ENCODE peak calls at places on chromosome 14, in six cellular contexts. S, R, I, Z, B and C are unnamed samples.
A peak's percentile ranks its signal among the peaks of the same experiment; 100 is the strongest.

GRCh38 chr14:100486025-100486828 is 101.0 kb downstream of the BEGAIN start:
- DNase-seq in B (no peak), Z (peak; percentile 49), S (peak; percentile 89), R (peak; percentile 94), I (peak; percentile 78), C (no peak)

GRCh38 chr14:103109789-103110415 is 13.4 kb upstream of the TNFAIP2 start:
- DNase-seq in S (peak; percentile 29), I (peak; percentile 76), Z (peak; percentile 90), B (no peak), R (peak; percentile 76), C (no peak)

GRCh38 chr14:62209287-62209899 is 447.2 kb downstream of the SNAPC1 start:
- DNase-seq in R (no peak), I (peak; percentile 87), B (no peak), Z (peak; percentile 65), S (peak; percentile 41), C (no peak)

GRCh38 chr14:76205708-76206107 is 54.0 kb downstream of the GPATCH2L start:
- DNase-seq in B (no peak), Z (no peak), S (no peak), R (no peak), I (no peak), C (no peak)

GRCh38 chr14:64688801-64689200 is 15.4 kb upstream of the PLEKHG3 start:
- DNase-seq in I (no peak), Z (no peak), R (no peak), B (no peak), S (no peak), C (no peak)

GRCh38 chr14:101540481-101540880 is 20.8 kb upstream of the DIO3 start:
- DNase-seq in Z (no peak), S (no peak), B (no peak), I (no peak), R (no peak), C (no peak)

GRCh38 chr14:76768201-76768656 is 7.0 kb downstream of the VASH1 start:
- DNase-seq in Z (no peak), S (no peak), R (no peak), I (no peak), B (no peak), C (no peak)

GRCh38 chr14:33563492-33563891 is 387.4 kb downstream of the EGLN3 start:
- DNase-seq in Z (peak; percentile 18), R (no peak), S (no peak), I (peak; percentile 37), B (no peak), C (no peak)

GRCh38 chr14:100282766-100283419 is 23.4 kb downstream of the SLC25A29 start:
- DNase-seq in Z (peak; percentile 55), R (no peak), B (no peak), S (no peak), I (no peak), C (no peak)

GRCh38 chr14:33646692-33647260 is 304.1 kb downstream of the EGLN3 start:
- DNase-seq in R (no peak), S (peak; percentile 35), Z (peak; percentile 90), I (peak; percentile 91), B (no peak), C (no peak)

GRCh38 chr14:29354446-29354845 is 573.2 kb downstream of the PRKD1 start:
- DNase-seq in Z (no peak), I (no peak), R (no peak), S (no peak), B (no peak), C (no peak)

GRCh38 chr14:64702493-64703392 is 1.5 kb upstream of the PLEKHG3 start:
- DNase-seq in R (no peak), Z (no peak), B (no peak), S (no peak), I (no peak), C (no peak)